ENCODE peak calls at places on chromosomes 13 and 19, in seven cellular contexts. X is A549, L is pancreas, B is astrocyte, S is mammary epithelial cell, M is endothelial cell of umbilical vein, U is lower leg skin. Y is an unnamed sample.

GRCh38 chr13:23600534-23600933 is 30.3 kb downstream of the TNFRSF19 start:
- DNase-seq in B (no peak), U (no peak), X (no peak), M (no peak), L (no peak), S (no peak), Y (no peak)

GRCh38 chr19:10832659-10833296 is 3.2 kb downstream of the TMED1 start:
- DNase-seq in L (no peak), S (no peak), X (no peak), B (no peak), M (no peak), U (no peak), Y (no peak)

GRCh38 chr19:44620667-44621066 is 7.3 kb downstream of the IGSF23 start:
- DNase-seq in S (no peak), L (no peak), X (no peak), U (no peak), B (peak), M (no peak), Y (no peak)

GRCh38 chr13:101139076-101139475 is 277.2 kb downstream of the NALCN start:
- DNase-seq in L (no peak), B (no peak), X (no peak), M (no peak), U (no peak), S (no peak), Y (no peak)

GRCh38 chr19:27929399-27929798 is 1283.6 kb downstream of the UQCRFS1 start:
- DNase-seq in S (no peak), M (no peak), L (no peak), X (no peak), U (no peak), B (no peak), Y (no peak)

GRCh38 chr13:76048675-76049396 is 412.7 kb downstream of the LMO7 start:
- DNase-seq in M (no peak), B (no peak), S (no peak), X (no peak), U (no peak), L (peak), Y (no peak)

GRCh38 chr19:23916991-23917390 is 2.3 kb downstream of the ZNF726 start:
- DNase-seq in M (no peak), U (no peak), B (peak), L (no peak), X (no peak), S (peak), Y (no peak)

GRCh38 chr13:84192125-84192524 is 309.9 kb upstream of the SLITRK1 start:
- DNase-seq in U (no peak), M (no peak), X (no peak), S (peak), L (no peak), B (peak), Y (peak)

GRCh38 chr13:81458211-81458610 is 1117.3 kb upstream of the SPRY2 start:
- DNase-seq in M (no peak), B (no peak), S (no peak), U (no peak), X (no peak), L (no peak), Y (no peak)

GRCh38 chr19:38634757-38635482 is 12.5 kb upstream of the ACTN4 start:
- DNase-seq in M (peak), B (no peak), L (peak), U (peak), S (no peak), X (peak), Y (no peak)

GRCh38 chr19:29390742-29391141 is 135.1 kb upstream of the VSTM2B start:
- DNase-seq in B (no peak), X (no peak), S (no peak), U (no peak), L (no peak), M (no peak), Y (no peak)

GRCh38 chr19:29396925-29397324 is 128.9 kb upstream of the VSTM2B start:
- DNase-seq in L (no peak), X (no peak), M (no peak), S (no peak), B (no peak), U (no peak), Y (no peak)

GRCh38 chr19:29397748-29398147 is 128.0 kb upstream of the VSTM2B start:
- DNase-seq in U (no peak), M (no peak), S (no peak), B (no peak), X (no peak), L (no peak), Y (no peak)

GRCh38 chr19:29395712-29396414 is 129.9 kb upstream of the VSTM2B start:
- DNase-seq in S (no peak), M (no peak), U (no peak), B (no peak), X (no peak), L (no peak), Y (no peak)

DNA sequence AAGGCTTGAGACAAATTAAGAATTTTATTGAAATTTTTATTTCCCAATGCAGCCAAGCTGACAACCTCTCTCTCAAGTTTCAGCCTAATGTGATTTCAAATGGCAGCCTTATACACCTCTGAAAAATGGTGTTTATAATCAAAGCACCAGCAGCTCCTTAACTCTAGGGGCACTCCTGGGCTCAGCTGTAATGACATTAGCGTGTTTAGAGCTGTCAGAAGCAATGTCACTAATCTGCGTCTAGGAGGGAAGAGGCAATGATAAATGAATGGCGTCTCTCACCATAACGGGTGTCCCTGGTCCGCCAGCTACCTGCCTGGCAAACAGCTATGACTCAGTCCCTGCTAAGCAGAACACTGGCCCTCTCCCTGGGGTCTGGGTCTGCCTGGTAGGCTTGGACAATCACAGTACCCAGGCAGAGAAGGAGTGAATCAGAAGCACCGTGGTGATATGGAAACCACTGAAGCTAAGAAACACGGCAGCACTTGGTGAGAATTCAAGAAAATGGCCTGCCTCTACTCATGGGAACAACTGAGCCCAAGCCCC is 131.8 kb upstream of the VSTM2B start:
- DNase-seq in B (no peak), M (no peak), S (no peak), L (no peak), U (no peak), X (no peak), Y (no peak)
- TF ChIP-seq CTCF in B (no peak), M (no peak), S (no peak), L (no peak), U (no peak), X (no peak), Y (no peak)

DNA sequence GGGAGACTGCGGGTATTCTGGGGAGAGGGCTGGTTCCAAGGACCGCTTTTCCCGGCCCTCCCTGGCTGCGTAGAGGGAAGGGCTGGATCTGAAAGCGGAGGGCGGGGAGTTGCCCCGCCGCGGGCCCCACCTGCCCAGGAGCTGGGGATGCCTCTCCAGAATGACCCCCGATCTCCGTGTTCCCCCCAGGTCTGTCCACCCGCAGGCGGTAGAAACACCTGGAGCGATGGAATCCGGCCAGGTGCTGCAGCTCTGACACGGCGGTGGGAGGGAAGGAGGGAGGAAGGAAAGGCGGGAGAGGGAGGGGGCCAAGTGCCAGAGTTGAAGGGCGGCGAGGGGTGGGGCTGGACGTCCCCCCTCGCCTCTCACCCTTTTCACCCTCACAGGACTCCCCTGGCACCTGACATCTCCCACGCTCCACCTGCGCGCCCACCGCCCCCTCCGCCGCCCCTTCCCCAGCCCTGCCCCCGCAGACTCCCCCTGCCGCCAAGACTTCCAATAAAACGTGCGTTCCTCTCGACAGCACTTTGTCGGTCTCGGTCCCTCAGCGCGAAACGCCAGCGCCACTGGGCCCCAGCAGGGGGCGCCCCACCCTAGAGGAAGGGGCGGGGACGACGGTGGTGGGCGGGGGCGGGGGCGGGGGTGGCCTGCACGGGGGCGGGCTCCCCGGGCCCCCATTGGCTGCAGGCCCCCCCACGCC is 374 bp upstream of the FXYD7 start:
- DNase-seq in X (peak), U (no peak), S (no peak), M (peak), L (peak), B (no peak), Y (no peak)
- H3K4me3 ChIP-seq in X (peak), U (no peak), S (no peak), M (peak), L (peak), B (no peak), Y (no peak)

GRCh38 chr19:16200038-16200775 is 2.5 kb downstream of the AP1M1 start:
- DNase-seq in B (no peak), S (no peak), M (no peak), X (peak), L (no peak), U (peak), Y (no peak)
- TF ChIP-seq CTCF in B (no peak), S (no peak), M (no peak), X (no peak), L (no peak), U (no peak), Y (peak)

DNA sequence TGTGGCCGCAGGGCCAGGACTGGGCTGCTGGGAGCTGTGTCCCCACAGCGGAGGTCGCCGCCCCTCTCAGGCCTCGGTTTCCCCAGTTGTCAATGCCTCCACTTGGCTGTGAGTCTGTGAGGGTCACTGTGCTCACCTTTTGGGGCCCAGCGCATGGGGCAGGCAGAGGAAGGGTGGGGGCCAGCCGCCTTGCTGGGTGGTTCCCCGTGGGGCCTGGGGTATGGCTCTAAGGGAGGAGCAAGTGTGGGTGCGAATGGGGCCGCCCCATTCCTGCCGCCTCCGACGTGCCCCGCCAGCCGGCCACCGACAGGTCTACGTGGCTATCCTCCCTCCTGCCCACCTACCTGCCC is 803 bp upstream of the FGF22 start:
- DNase-seq in S (no peak), M (no peak), X (no peak), L (no peak), B (no peak), U (no peak), Y (no peak)
- H3K4me3 ChIP-seq in S (peak), M (no peak), X (peak), L (no peak), B (no peak), U (no peak), Y (peak)

DNA sequence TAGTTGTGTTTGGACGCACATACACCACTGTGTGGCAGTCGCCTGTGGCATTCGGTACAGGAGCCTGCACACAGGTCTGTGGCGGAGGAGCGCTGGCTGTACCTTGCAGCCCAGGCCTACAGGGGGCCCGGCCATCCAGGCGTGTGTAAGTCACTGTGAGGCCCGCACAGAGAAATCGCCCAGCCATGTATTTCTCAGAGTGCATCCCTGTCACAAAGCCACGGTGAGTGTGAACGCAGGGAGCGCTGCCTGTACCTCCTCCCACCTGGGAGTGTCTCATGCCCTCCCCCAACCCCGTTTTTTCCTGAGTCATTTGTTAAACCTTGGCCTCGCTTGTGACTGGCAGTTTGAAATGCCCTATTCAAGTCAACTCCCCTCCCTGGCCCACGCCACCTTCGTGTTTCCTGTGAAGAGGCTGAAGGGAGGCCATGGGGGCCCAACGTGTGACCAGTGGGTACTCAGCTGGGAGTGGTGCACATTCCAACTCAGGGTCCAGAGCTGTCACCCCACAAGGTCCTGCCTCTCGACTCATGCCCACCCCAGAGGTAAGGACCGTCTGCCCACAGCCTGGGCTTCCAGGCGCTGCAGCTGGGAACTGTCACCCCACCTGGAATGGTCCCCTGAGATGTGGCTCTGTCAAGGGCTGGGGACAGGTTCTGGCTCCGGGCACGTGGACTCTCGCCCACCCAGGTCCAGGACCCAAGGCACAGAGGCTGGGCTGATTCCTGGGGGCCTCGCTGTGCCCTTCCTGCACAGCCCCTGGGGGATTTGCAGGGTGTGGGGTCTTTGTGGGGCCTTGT is 11.6 kb upstream of the RASA3 start:
- DNase-seq in B (no peak), U (no peak), M (no peak), X (peak), L (peak), S (no peak), Y (no peak)
- TF ChIP-seq CTCF in B (peak), U (no peak), M (peak), X (peak), L (no peak), S (no peak), Y (no peak)

GRCh38 chr19:5948697-5949564 is 29.0 kb downstream of the RANBP3 start:
- DNase-seq in U (no peak), S (no peak), M (no peak), B (no peak), X (no peak), L (no peak), Y (no peak)
- H3K4me3 ChIP-seq in U (no peak), S (no peak), M (no peak), B (no peak), X (no peak), L (no peak), Y (no peak)

Y was measured in AG09309.